ENCODE peak calls at places on chromosome 1, in eight cellular contexts. S is hippocampal formation; O is AG10803; V is neuronal stem cell; D is EL; X is fibroblast of pulmonary artery; C is activated CD8-positive, alpha-beta memory T cell treated with anti-CD3 and anti-CD28 coated beads for 48 hours; Z is naive thymus-derived CD4-positive, alpha-beta T cell. H is an unnamed sample.

GRCh38 chr1:15919316-15919715 is 56.6 kb downstream of the ZBTB17 start:
- DNase-seq in Z (no peak), C (peak; percentile 36), V (no peak), D (peak; percentile 89), X (peak; percentile 70), S (no peak), O (peak; percentile 80), H (peak; percentile 86)

GRCh38 chr1:39540504-39541031 is 36.0 kb downstream of the PABPC4 start:
- DNase-seq in X (peak; percentile 51), O (peak; percentile 29), V (no peak), Z (no peak), S (peak; percentile 55), D (peak; percentile 23), C (no peak), H (peak; percentile 41)

GRCh38 chr1:205626216-205626615 is 5.6 kb downstream of the ELK4 start:
- DNase-seq in Z (no peak), S (no peak), D (no peak), C (no peak), X (no peak), O (no peak), V (no peak), H (no peak)

GRCh38 chr1:224676613-224677012 is 60.5 kb downstream of the CNIH3 start:
- DNase-seq in X (no peak), S (no peak), V (no peak), O (no peak), C (no peak), Z (no peak), D (no peak), H (no peak)

GRCh38 chr1:230320804-230321203 is 105.3 kb downstream of the PGBD5 start:
- DNase-seq in S (no peak), Z (no peak), O (no peak), C (no peak), V (no peak), D (no peak), X (no peak), H (no peak)

GRCh38 chr1:91997607-91998195 is 32.1 kb upstream of the EPHX4 start:
- DNase-seq in Z (no peak), C (no peak), X (peak; percentile 78), S (peak; percentile 1), D (peak; percentile 52), O (peak; percentile 52), V (peak; percentile 17), H (peak; percentile 60)

GRCh38 chr1:244789276-244789580 is 46.2 kb upstream of the COX20 start:
- DNase-seq in O (no peak), V (no peak), Z (no peak), S (no peak), D (no peak), C (no peak), X (no peak), H (no peak)

GRCh38 chr1:204274441-204274840 is 60.7 kb upstream of the GOLT1A start:
- DNase-seq in Z (no peak), O (no peak), V (no peak), D (no peak), C (no peak), S (no peak), X (no peak), H (no peak)

GRCh38 chr1:5918275-5918649 is 74.0 kb downstream of the NPHP4 start:
- DNase-seq in Z (no peak), O (no peak), C (no peak), V (no peak), D (no peak), S (no peak), X (no peak), H (no peak)

GRCh38 chr1:58157281-58157680 is 389.2 kb downstream of the OMA1 start:
- DNase-seq in C (no peak), V (no peak), S (no peak), Z (no peak), D (no peak), O (no peak), X (no peak), H (no peak)

GRCh38 chr1:46442317-46443161 is 47.1 kb upstream of the DMBX1 start:
- DNase-seq in S (peak; percentile 57), Z (peak; percentile 51), X (peak; percentile 82), V (peak; percentile 87), D (peak; percentile 87), O (peak; percentile 78), C (peak; percentile 76), H (peak; percentile 80)

GRCh38 chr1:205950280-205950679 is 7.0 kb upstream of the SLC26A9 start:
- DNase-seq in D (peak; percentile 90), X (peak; percentile 35), S (peak; percentile 56), C (no peak), O (peak; percentile 96), Z (no peak), V (no peak), H (peak; percentile 92)

GRCh38 chr1:182615468-182616129 is 11.4 kb upstream of the RGS16 start:
- DNase-seq in D (peak; percentile 20), Z (no peak), V (peak; percentile 59), O (peak; percentile 60), X (peak; percentile 36), C (no peak), S (peak; percentile 31), H (peak; percentile 27)

GRCh38 chr1:202189012-202189790 is 4.4 kb upstream of the LGR6 start:
- DNase-seq in C (peak; percentile 79), Z (peak; percentile 77), S (peak; percentile 44), X (peak; percentile 62), D (peak; percentile 65), O (peak; percentile 43), V (peak; percentile 69), H (peak; percentile 66)

GRCh38 chr1:21573971-21574458 is 64.8 kb downstream of the ALPL start:
- DNase-seq in O (peak; percentile 61), V (peak; percentile 55), S (no peak), Z (no peak), D (peak; percentile 68), C (no peak), X (peak; percentile 87), H (peak; percentile 78)

GRCh38 chr1:243325305-243325890 is 69.6 kb downstream of the SDCCAG8 start:
- DNase-seq in V (peak; percentile 46), Z (no peak), O (peak; percentile 75), S (no peak), D (peak; percentile 59), X (peak; percentile 84), C (no peak), H (peak; percentile 73)

GRCh38 chr1:183330335-183330734 is 87.8 kb downstream of the NMNAT2 start:
- DNase-seq in S (no peak), Z (no peak), O (no peak), D (no peak), V (no peak), X (no peak), C (no peak), H (no peak)

GRCh38 chr1:180080439-180080838 is 74.2 kb upstream of the QSOX1 start:
- DNase-seq in X (no peak), O (no peak), V (no peak), C (no peak), S (no peak), Z (no peak), D (no peak), H (no peak)

GRCh38 chr1:16252912-16253311 is 15.9 kb upstream of the CPLANE2 start:
- DNase-seq in V (no peak), X (no peak), D (no peak), S (no peak), C (no peak), Z (no peak), O (no peak), H (no peak)

GRCh38 chr1:156684227-156684782 is 7.1 kb upstream of the NES start:
- DNase-seq in O (peak; percentile 46), V (no peak), Z (no peak), C (no peak), S (no peak), D (peak; percentile 76), X (no peak), H (peak; percentile 73)

GRCh38 chr1:176187001-176187400 is 20.1 kb downstream of the COP1 start:
- DNase-seq in Z (no peak), S (no peak), D (peak; percentile 6), C (no peak), V (no peak), O (no peak), X (no peak), H (no peak)

GRCh38 chr1:3614755-3615742 is 3.7 kb upstream of the MEGF6 start:
- DNase-seq in O (no peak), V (no peak), C (no peak), S (no peak), X (no peak), D (no peak), Z (no peak), H (peak; percentile 25)

GRCh38 chr1:202953412-202953811 is 4.7 kb downstream of the ADIPOR1 start:
- DNase-seq in S (no peak), X (no peak), Z (no peak), V (no peak), C (no peak), D (no peak), O (no peak), H (no peak)